ENCODE peak calls at places on chromosome 14, in eight cellular contexts. One of them, this sample, is unnamed. For H3K4me1, the result is how much of the 10 kb centered on the place peaks cover.

GRCh38 chr14:87131879-87132278 is 861.1 kb downstream of the GALC start:
- DNase-seq in CD8-positive, alpha-beta T cell: no peak
- DNase-seq in K562: no peak
- DNase-seq in A673: peak
- DNase-seq in heart right ventricle: no peak
- DNase-seq in PC-9: peak
- DNase-seq in lung: no peak
- DNase-seq in left ventricle myocardium inferior: no peak
- DNase-seq in this sample: no peak

GRCh38 chr14:100988411-100988900 is 84.9 kb upstream of the RTL1 start:
- DNase-seq in CD8-positive, alpha-beta T cell: no peak
- DNase-seq in K562: no peak
- DNase-seq in A673: no peak
- DNase-seq in heart right ventricle: no peak
- DNase-seq in PC-9: no peak
- DNase-seq in lung: no peak
- DNase-seq in left ventricle myocardium inferior: no peak
- DNase-seq in this sample: no peak

GRCh38 chr14:72692678-72693077 is 201.2 kb downstream of the DPF3 start:
- DNase-seq in CD8-positive, alpha-beta T cell: no peak
- DNase-seq in K562: no peak
- DNase-seq in A673: no peak
- DNase-seq in heart right ventricle: no peak
- DNase-seq in PC-9: no peak
- DNase-seq in lung: no peak
- DNase-seq in left ventricle myocardium inferior: no peak
- DNase-seq in this sample: no peak

GRCh38 chr14:79896009-79896408 is 315.3 kb downstream of the DIO2 start:
- DNase-seq in CD8-positive, alpha-beta T cell: no peak
- DNase-seq in K562: no peak
- DNase-seq in A673: no peak
- DNase-seq in heart right ventricle: no peak
- DNase-seq in PC-9: no peak
- DNase-seq in lung: no peak
- DNase-seq in left ventricle myocardium inferior: no peak
- DNase-seq in this sample: no peak

GRCh38 chr14:100539766-100540140 is 47.5 kb downstream of the BEGAIN start:
- DNase-seq in CD8-positive, alpha-beta T cell: no peak
- DNase-seq in K562: no peak
- DNase-seq in A673: no peak
- DNase-seq in heart right ventricle: peak
- DNase-seq in PC-9: no peak
- DNase-seq in lung: no peak
- DNase-seq in left ventricle myocardium inferior: no peak
- DNase-seq in this sample: peak

GRCh38 chr14:104238424-104239184 is 100.2 kb downstream of the KIF26A start:
- DNase-seq in CD8-positive, alpha-beta T cell: no peak
- DNase-seq in K562: no peak
- DNase-seq in A673: no peak
- DNase-seq in heart right ventricle: no peak
- DNase-seq in PC-9: no peak
- DNase-seq in lung: no peak
- DNase-seq in left ventricle myocardium inferior: no peak
- DNase-seq in this sample: peak

GRCh38 chr14:100679707-100680438 is 46.8 kb upstream of the DLK1 start:
- DNase-seq in CD8-positive, alpha-beta T cell: no peak
- DNase-seq in K562: no peak
- DNase-seq in A673: no peak
- DNase-seq in heart right ventricle: peak
- DNase-seq in PC-9: no peak
- DNase-seq in lung: peak
- DNase-seq in left ventricle myocardium inferior: peak
- DNase-seq in this sample: no peak

GRCh38 chr14:102971314-102971713 is 48.9 kb downstream of the AMN start:
- DNase-seq in CD8-positive, alpha-beta T cell: no peak
- DNase-seq in K562: no peak
- DNase-seq in A673: no peak
- DNase-seq in heart right ventricle: no peak
- DNase-seq in PC-9: no peak
- DNase-seq in lung: peak
- DNase-seq in left ventricle myocardium inferior: no peak
- DNase-seq in this sample: no peak

GRCh38 chr14:79411403-79412174 is 799.7 kb downstream of the DIO2 start:
- DNase-seq in CD8-positive, alpha-beta T cell: no peak
- DNase-seq in K562: no peak
- DNase-seq in A673: no peak
- DNase-seq in heart right ventricle: no peak
- DNase-seq in PC-9: no peak
- DNase-seq in lung: no peak
- DNase-seq in left ventricle myocardium inferior: no peak
- DNase-seq in this sample: no peak

GRCh38 chr14:102732924-102733323 is 44.3 kb upstream of the TRAF3 start:
- DNase-seq in CD8-positive, alpha-beta T cell: no peak
- DNase-seq in K562: no peak
- DNase-seq in A673: no peak
- DNase-seq in heart right ventricle: no peak
- DNase-seq in PC-9: no peak
- DNase-seq in lung: no peak
- DNase-seq in left ventricle myocardium inferior: no peak
- DNase-seq in this sample: no peak

GRCh38 chr14:97010491-97011160 is 213.4 kb downstream of the VRK1 start:
- DNase-seq in CD8-positive, alpha-beta T cell: no peak
- DNase-seq in K562: no peak
- DNase-seq in A673: peak
- DNase-seq in heart right ventricle: no peak
- DNase-seq in PC-9: no peak
- DNase-seq in lung: no peak
- DNase-seq in left ventricle myocardium inferior: no peak
- DNase-seq in this sample: no peak

GRCh38 chr14:92511472-92512247 is 1.9 kb upstream of the RIN3 start:
- DNase-seq in CD8-positive, alpha-beta T cell: no peak
- DNase-seq in K562: no peak
- DNase-seq in A673: peak
- DNase-seq in heart right ventricle: no peak
- DNase-seq in PC-9: peak
- DNase-seq in lung: peak
- DNase-seq in left ventricle myocardium inferior: no peak
- DNase-seq in this sample: peak

GRCh38 chr14:94695231-94695630 is 74.7 kb downstream of the GSC start:
- DNase-seq in CD8-positive, alpha-beta T cell: no peak
- DNase-seq in K562: no peak
- DNase-seq in A673: no peak
- DNase-seq in heart right ventricle: no peak
- DNase-seq in PC-9: no peak
- DNase-seq in lung: no peak
- DNase-seq in left ventricle myocardium inferior: no peak
- DNase-seq in this sample: no peak

GRCh38 chr14:54652188-54652889 is 85.4 kb downstream of the SAMD4A start:
- DNase-seq in CD8-positive, alpha-beta T cell: no peak
- DNase-seq in K562: no peak
- DNase-seq in A673: peak
- DNase-seq in heart right ventricle: peak
- DNase-seq in PC-9: peak
- DNase-seq in lung: peak
- DNase-seq in left ventricle myocardium inferior: peak
- DNase-seq in this sample: peak

GRCh38 chr14:90409209-90409730 is 12.4 kb downstream of the CALM1 start:
- DNase-seq in CD8-positive, alpha-beta T cell: no peak
- DNase-seq in K562: no peak
- DNase-seq in A673: peak
- DNase-seq in heart right ventricle: no peak
- DNase-seq in PC-9: no peak
- DNase-seq in lung: no peak
- DNase-seq in left ventricle myocardium inferior: peak
- DNase-seq in this sample: peak

DNA sequence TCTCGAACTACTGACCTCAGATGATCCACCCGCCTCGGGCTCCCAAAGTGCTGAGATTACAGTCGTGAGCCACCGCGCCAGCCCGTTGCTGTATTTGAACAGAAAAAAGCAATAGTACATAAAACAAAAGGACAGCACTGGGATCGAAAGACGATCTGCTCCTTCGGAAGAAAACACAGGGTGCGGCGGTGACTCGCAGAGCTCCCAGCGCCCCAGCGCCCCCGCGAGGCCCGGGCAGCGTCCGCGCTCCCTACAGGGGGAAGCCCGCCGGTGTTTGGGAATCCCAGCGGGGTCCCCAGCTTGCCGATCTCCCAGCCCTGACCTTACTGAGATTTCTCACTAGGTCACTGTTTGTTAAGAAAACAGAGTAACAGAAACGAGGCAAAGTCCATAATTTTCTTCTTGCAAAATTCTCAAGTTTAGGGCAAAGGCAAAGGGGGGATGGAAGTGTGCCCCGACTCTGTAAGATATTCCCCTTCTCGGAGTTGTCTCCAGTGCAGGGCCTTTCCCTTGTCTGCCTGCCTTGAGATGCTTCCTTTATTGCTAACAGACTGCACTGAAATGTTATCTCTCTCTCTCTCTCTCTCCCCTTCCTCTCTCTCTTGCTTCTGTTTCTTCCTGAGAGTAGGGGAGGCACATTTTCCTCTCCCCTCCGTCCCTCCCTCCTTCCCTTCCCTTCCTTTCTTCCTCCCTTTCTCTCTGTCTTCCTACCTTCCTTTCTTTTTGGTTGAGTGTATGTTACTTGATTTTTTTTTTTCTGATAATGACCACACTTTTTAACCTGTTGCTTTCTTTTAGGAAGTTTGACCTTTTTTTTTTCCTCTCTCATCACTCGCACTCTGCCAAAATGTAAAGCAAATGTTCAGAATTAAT is 92.0 kb downstream of the TMEM30B start:
- DNase-seq in CD8-positive, alpha-beta T cell: peak
- DNase-seq in K562: peak
- DNase-seq in A673: peak
- DNase-seq in heart right ventricle: peak
- DNase-seq in PC-9: peak
- DNase-seq in lung: peak
- DNase-seq in left ventricle myocardium inferior: peak
- DNase-seq in this sample: peak
- H3K4me3 ChIP-seq in CD8-positive, alpha-beta T cell: no peak
- H3K4me3 ChIP-seq in K562: peak
- H3K4me3 ChIP-seq in A673: peak
- H3K4me3 ChIP-seq in heart right ventricle: peak
- H3K4me3 ChIP-seq in PC-9: peak
- H3K4me3 ChIP-seq in lung: no peak
- H3K4me3 ChIP-seq in left ventricle myocardium inferior: peak
- H3K4me3 ChIP-seq in this sample: peak

GRCh38 chr14:93533864-93534263 is 103.1 kb downstream of the UNC79 start:
- DNase-seq in CD8-positive, alpha-beta T cell: no peak
- DNase-seq in K562: no peak
- DNase-seq in A673: no peak
- DNase-seq in heart right ventricle: no peak
- DNase-seq in PC-9: no peak
- DNase-seq in lung: no peak
- DNase-seq in left ventricle myocardium inferior: no peak
- DNase-seq in this sample: no peak

GRCh38 chr14:93537962-93538361 is 107.2 kb downstream of the UNC79 start:
- DNase-seq in CD8-positive, alpha-beta T cell: no peak
- DNase-seq in K562: no peak
- DNase-seq in A673: no peak
- DNase-seq in heart right ventricle: no peak
- DNase-seq in PC-9: no peak
- DNase-seq in lung: no peak
- DNase-seq in left ventricle myocardium inferior: no peak
- DNase-seq in this sample: no peak

GRCh38 chr14:93540235-93540634 is 109.5 kb downstream of the UNC79 start:
- DNase-seq in CD8-positive, alpha-beta T cell: no peak
- DNase-seq in K562: no peak
- DNase-seq in A673: no peak
- DNase-seq in heart right ventricle: no peak
- DNase-seq in PC-9: no peak
- DNase-seq in lung: no peak
- DNase-seq in left ventricle myocardium inferior: no peak
- DNase-seq in this sample: no peak

GRCh38 chr14:93538411-93538810 is 107.7 kb downstream of the UNC79 start:
- DNase-seq in CD8-positive, alpha-beta T cell: no peak
- DNase-seq in K562: peak
- DNase-seq in A673: peak
- DNase-seq in heart right ventricle: no peak
- DNase-seq in PC-9: no peak
- DNase-seq in lung: no peak
- DNase-seq in left ventricle myocardium inferior: no peak
- DNase-seq in this sample: no peak

DNA sequence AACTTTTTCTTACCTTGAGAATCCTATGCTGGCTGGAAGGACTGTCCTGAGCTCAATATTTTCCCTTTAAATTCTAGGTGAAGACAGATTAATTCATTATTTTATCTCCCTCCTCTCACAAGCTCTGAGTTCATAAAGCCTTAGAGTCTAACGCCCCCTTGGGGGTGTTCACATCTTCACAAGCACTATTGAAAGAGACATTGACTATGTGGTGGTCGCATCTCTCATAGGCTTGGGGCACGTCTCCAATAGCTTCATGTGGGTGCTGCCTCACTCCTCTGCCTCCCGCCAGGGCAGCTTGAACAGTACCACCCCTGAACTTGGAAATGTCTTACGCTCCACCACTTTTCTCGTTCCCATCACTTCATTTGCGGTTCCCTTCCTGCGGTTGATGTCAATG is 106.2 kb downstream of the UNC79 start:
- DNase-seq in CD8-positive, alpha-beta T cell: no peak
- DNase-seq in K562: no peak
- DNase-seq in A673: peak
- DNase-seq in heart right ventricle: no peak
- DNase-seq in PC-9: no peak
- DNase-seq in lung: no peak
- DNase-seq in left ventricle myocardium inferior: no peak
- DNase-seq in this sample: no peak
- TF ChIP-seq CTCF in CD8-positive, alpha-beta T cell: no peak
- TF ChIP-seq CTCF in K562: no peak
- TF ChIP-seq CTCF in A673: peak
- TF ChIP-seq CTCF in heart right ventricle: no peak
- TF ChIP-seq CTCF in PC-9: peak
- TF ChIP-seq CTCF in lung: no peak
- TF ChIP-seq CTCF in left ventricle myocardium inferior: no peak
- TF ChIP-seq CTCF in this sample: no peak

DNA sequence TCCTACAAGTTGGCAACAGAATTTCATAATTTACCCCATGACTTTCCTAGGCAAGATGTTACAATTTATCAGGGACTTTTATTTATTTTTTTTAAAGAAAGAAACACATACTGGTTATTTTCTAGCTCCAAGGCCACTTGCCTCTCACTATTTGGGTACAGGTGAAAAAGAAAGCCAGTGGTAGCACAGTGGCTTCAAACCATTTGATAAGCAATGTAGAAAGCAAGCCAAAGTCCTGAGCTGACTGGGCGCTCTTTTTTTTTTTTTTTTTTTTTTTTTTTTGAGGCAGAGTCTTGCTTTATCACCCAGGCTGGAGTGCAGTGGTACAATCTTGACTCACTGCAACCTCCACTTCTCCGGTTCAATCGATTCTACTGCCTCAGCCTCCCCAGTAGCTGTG is 73.3 kb downstream of the STXBP6 start:
- DNase-seq in CD8-positive, alpha-beta T cell: no peak
- DNase-seq in K562: no peak
- DNase-seq in A673: no peak
- DNase-seq in heart right ventricle: no peak
- DNase-seq in PC-9: no peak
- DNase-seq in lung: no peak
- DNase-seq in left ventricle myocardium inferior: no peak
- DNase-seq in this sample: no peak
- H3K4me1 ChIP-seq in CD8-positive, alpha-beta T cell: under half
- H3K4me1 ChIP-seq in K562: under half
- H3K4me1 ChIP-seq in A673: under half
- H3K4me1 ChIP-seq in heart right ventricle: under half
- H3K4me1 ChIP-seq in PC-9: under half
- H3K4me1 ChIP-seq in lung: under half
- H3K4me1 ChIP-seq in left ventricle myocardium inferior: half or more
- H3K4me1 ChIP-seq in this sample: under half

GRCh38 chr14:69263364-69263763 is 3.4 kb downstream of the GALNT16 start:
- DNase-seq in CD8-positive, alpha-beta T cell: no peak
- DNase-seq in K562: no peak
- DNase-seq in A673: peak
- DNase-seq in heart right ventricle: peak
- DNase-seq in PC-9: no peak
- DNase-seq in lung: no peak
- DNase-seq in left ventricle myocardium inferior: peak
- DNase-seq in this sample: no peak
- H3K4me3 ChIP-seq in CD8-positive, alpha-beta T cell: no peak
- H3K4me3 ChIP-seq in K562: no peak
- H3K4me3 ChIP-seq in A673: no peak
- H3K4me3 ChIP-seq in heart right ventricle: no peak
- H3K4me3 ChIP-seq in PC-9: no peak
- H3K4me3 ChIP-seq in lung: no peak
- H3K4me3 ChIP-seq in left ventricle myocardium inferior: peak
- H3K4me3 ChIP-seq in this sample: peak